ENCODE peak calls at places on chromosomes 6 and 20, in six cellular contexts. L is mucosa of descending colon; G is activated CD8-positive, alpha-beta T cell treated with anti-CD3 and anti-CD28 coated beads for 36 hours; V is AG09309; T is CD4-positive, alpha-beta T cell; Z is right atrium auricular region. I is an unnamed sample.

GRCh38 chr6:154292855-154293519 is 63.6 kb downstream of the IPCEF1 start:
- DNase-seq in L (no peak), G (no peak), V (no peak), T (no peak), Z (no peak), I (no peak)

GRCh38 chr6:121522265-121522664 is 86.8 kb downstream of the GJA1 start:
- DNase-seq in L (no peak), G (no peak), V (peak), T (no peak), Z (no peak), I (no peak)

GRCh38 chr20:653590-654426 is 808 bp upstream of the SRXN1 start:
- DNase-seq in L (no peak), G (no peak), V (no peak), T (no peak), Z (no peak), I (no peak)

GRCh38 chr20:58021481-58021880 is 207.0 kb downstream of the ANKRD60 start:
- DNase-seq in L (no peak), G (peak), V (no peak), T (no peak), Z (no peak), I (peak)

GRCh38 chr6:56555438-56555872 is 87.2 kb downstream of the DST start:
- DNase-seq in L (no peak), G (no peak), V (no peak), T (no peak), Z (no peak), I (peak)

GRCh38 chr6:15752820-15753219 is 90.0 kb upstream of the DTNBP1 start:
- DNase-seq in L (no peak), G (no peak), V (no peak), T (no peak), Z (no peak), I (no peak)

GRCh38 chr20:48198951-48199431 is 413.7 kb upstream of the SULF2 start:
- DNase-seq in L (no peak), G (no peak), V (peak), T (no peak), Z (no peak), I (no peak)

GRCh38 chr6:87230801-87231200 is 75.4 kb downstream of the ZNF292 start:
- DNase-seq in L (no peak), G (no peak), V (no peak), T (no peak), Z (no peak), I (no peak)

GRCh38 chr20:37393863-37394542 is 48.1 kb downstream of the SRC start:
- DNase-seq in L (no peak), G (no peak), V (no peak), T (no peak), Z (no peak), I (no peak)

GRCh38 chr6:139647001-139647400 is 272.6 kb upstream of the CITED2 start:
- DNase-seq in L (no peak), G (no peak), V (peak), T (no peak), Z (no peak), I (no peak)

DNA sequence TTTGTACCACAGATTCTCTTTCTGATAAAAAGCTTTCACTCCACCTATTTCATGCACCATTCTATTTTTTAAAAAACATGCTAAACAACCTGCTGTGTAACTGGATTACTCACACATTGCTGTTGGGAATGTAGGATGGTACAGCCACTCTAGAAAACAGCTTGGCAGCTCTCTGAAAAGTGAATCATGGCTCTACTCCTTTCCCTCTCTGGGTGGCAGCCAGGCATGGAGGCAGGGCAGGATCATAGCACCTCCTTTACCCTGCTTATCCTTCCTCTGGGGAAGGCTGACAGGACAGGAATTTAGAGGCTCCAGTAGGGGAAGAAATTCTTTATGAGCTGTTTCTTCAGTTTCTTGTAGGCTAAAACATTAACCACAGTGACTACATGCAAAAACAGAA is 6.7 kb upstream of the VNN2 start:
- DNase-seq in L (no peak), G (no peak), V (peak), T (no peak), Z (no peak), I (no peak)
- TF ChIP-seq CTCF in L (no peak), G (no peak), V (no peak), T (no peak), Z (no peak), I (no peak)

GRCh38 chr6:5260661-5261544 is at the start of the genes FARS2 and LYRM4:
- DNase-seq in L (peak), G (peak), V (peak), T (peak), Z (peak), I (peak)
- TF ChIP-seq CTCF in L (no peak), G (no peak), V (no peak), T (no peak), Z (no peak), I (no peak)

GRCh38 chr6:143115698-143116097 is 55.0 kb downstream of the AIG1 start:
- DNase-seq in L (no peak), G (no peak), V (no peak), T (no peak), Z (no peak), I (no peak)
- TF ChIP-seq CTCF in L (no peak), G (no peak), V (no peak), T (no peak), Z (no peak), I (no peak)

GRCh38 chr20:8523684-8524083 is 391.6 kb downstream of the PLCB1 start:
- DNase-seq in L (no peak), G (no peak), V (no peak), T (no peak), Z (no peak), I (no peak)
- TF ChIP-seq CTCF in L (no peak), G (no peak), V (no peak), T (no peak), Z (no peak), I (no peak)

I was measured in glutamatergic neuron.